ENCODE peak calls at places on chromosomes 11 and 22, in seven cellular contexts. D is T-cell, U is NCI-H146, Z is anterior cingulate cortex, M is testis, N is NCI-H774, H is upper lobe of right lung. G is an unnamed sample.
A peak's percentile ranks its signal among the peaks of the same experiment; 100 is the strongest.

GRCh38 chr11:70405679-70406395 is 7.5 kb downstream of the CTTN start:
- DNase-seq in D (no peak), U (no peak), Z (no peak), M (no peak), N (no peak), H (no peak), G (no peak)

GRCh38 chr11:42301777-42302176 is 842.3 kb upstream of the LRRC4C start:
- DNase-seq in D (no peak), U (no peak), Z (no peak), M (no peak), N (no peak), H (no peak), G (no peak)

GRCh38 chr11:11659567-11660341 is 37.9 kb upstream of the GALNT18 start:
- DNase-seq in D (no peak), U (no peak), Z (no peak), M (no peak), N (no peak), H (no peak), G (no peak)

GRCh38 chr11:126152586-126152985 is 58.9 kb downstream of the RPUSD4 start:
- DNase-seq in D (no peak), U (no peak), Z (no peak), M (no peak), N (no peak), H (no peak), G (no peak)

GRCh38 chr11:72007089-72007476 is 8.4 kb downstream of the IL18BP start:
- DNase-seq in D (no peak), U (no peak), Z (no peak), M (no peak), N (no peak), H (no peak), G (no peak)

GRCh38 chr22:38298312-38299000 is 18.8 kb downstream of the CSNK1E start:
- DNase-seq in D (no peak), U (no peak), Z (no peak), M (peak; percentile 37), N (no peak), H (no peak), G (peak; percentile 99)

GRCh38 chr11:101880208-101880607 is 34.6 kb upstream of the CEP126 start:
- DNase-seq in D (no peak), U (peak; percentile 16), Z (no peak), M (no peak), N (no peak), H (no peak), G (peak; percentile 74)

GRCh38 chr11:110076388-110076965 is 16.7 kb upstream of the ZC3H12C start:
- DNase-seq in D (no peak), U (peak; percentile 28), Z (no peak), M (no peak), N (no peak), H (no peak), G (peak; percentile 56)

GRCh38 chr11:66546966-66547661 is 411 bp downstream of the ACTN3 start:
- DNase-seq in D (no peak), U (no peak), Z (no peak), M (no peak), N (no peak), H (no peak), G (no peak)

GRCh38 chr11:68584991-68585524 is 99.3 kb upstream of the GAL start:
- DNase-seq in D (no peak), U (no peak), Z (no peak), M (no peak), N (no peak), H (no peak), G (no peak)

GRCh38 chr11:65422633-65423515 is at the start of gene NEAT1:
- DNase-seq in D (peak; percentile 74), U (no peak), Z (peak; percentile 92), M (peak; percentile 98), N (peak; percentile 87), H (peak; percentile 96), G (peak; percentile 71)

GRCh38 chr22:21686634-21687393 is 21.0 kb downstream of the PPIL2 start:
- DNase-seq in D (no peak), U (no peak), Z (no peak), M (no peak), N (no peak), H (no peak), G (no peak)

GRCh38 chr22:27345681-27346080 is 455.9 kb downstream of the MN1 start:
- DNase-seq in D (no peak), U (no peak), Z (no peak), M (no peak), N (no peak), H (no peak), G (no peak)

GRCh38 chr22:45879552-45879949 is 97.4 kb downstream of the WNT7B start:
- DNase-seq in D (no peak), U (no peak), Z (no peak), M (no peak), N (no peak), H (peak; percentile 30), G (no peak)

GRCh38 chr11:132095230-132096165 is 725.1 kb downstream of the NTM start:
- DNase-seq in D (no peak), U (no peak), Z (no peak), M (no peak), N (no peak), H (no peak), G (no peak)

GRCh38 chr11:44993971-44994705 is 43.5 kb upstream of the TP53I11 start:
- DNase-seq in D (no peak), U (peak; percentile 31), Z (no peak), M (no peak), N (no peak), H (no peak), G (no peak)

GRCh38 chr11:1231396-1232327 is 8.8 kb downstream of the MUC5B start:
- DNase-seq in D (no peak), U (peak; percentile 31), Z (no peak), M (no peak), N (no peak), H (peak; percentile 60), G (no peak)

GRCh38 chr22:33476716-33477115 is 418.5 kb upstream of the SYN3 start:
- DNase-seq in D (no peak), U (no peak), Z (no peak), M (peak; percentile 19), N (no peak), H (no peak), G (no peak)

GRCh38 chr11:117842131-117842941 is 17.8 kb upstream of the FXYD2 start:
- DNase-seq in D (no peak), U (no peak), Z (no peak), M (peak; percentile 47), N (no peak), H (peak; percentile 63), G (no peak)

GRCh38 chr11:88174627-88175003 is 628 bp downstream of the RAB38 start:
- DNase-seq in D (no peak), U (no peak), Z (no peak), M (peak; percentile 68), N (peak; percentile 30), H (peak; percentile 88), G (peak; percentile 88)

GRCh38 chr11:7525424-7525823 is 11.6 kb downstream of the PPFIBP2 start:
- DNase-seq in D (no peak), U (no peak), Z (no peak), M (no peak), N (no peak), H (no peak), G (no peak)

GRCh38 chr11:44633641-44634040 is 68.2 kb downstream of the CD82 start:
- DNase-seq in D (no peak), U (no peak), Z (no peak), M (peak; percentile 17), N (no peak), H (no peak), G (no peak)

GRCh38 chr11:116276051-116277044 is 496.4 kb downstream of the BUD13 start:
- DNase-seq in D (peak; percentile 47), U (peak; percentile 82), Z (peak; percentile 38), M (peak; percentile 81), N (peak; percentile 70), H (peak; percentile 91), G (peak; percentile 44)

GRCh38 chr11:118213774-118214173 is 11.0 kb downstream of the JAML start:
- DNase-seq in D (no peak), U (no peak), Z (no peak), M (no peak), N (no peak), H (no peak), G (no peak)

GRCh38 chr11:74142624-74143023 is 28.2 kb downstream of the C2CD3 start:
- DNase-seq in D (no peak), U (no peak), Z (no peak), M (no peak), N (no peak), H (no peak), G (peak; percentile 47)

GRCh38 chr11:130514316-130514715 is 65.9 kb downstream of the ADAMTS15 start:
- DNase-seq in D (no peak), U (no peak), Z (no peak), M (no peak), N (no peak), H (no peak), G (no peak)